ENCODE peak calls at places on chromosomes 11 and 22, in four cellular contexts. W is HCT116, F is K562, A is H1. C is an unnamed sample.

GRCh38 chr11:27028653-27029052 is 12.0 kb upstream of the BBOX1 start:
- DNase-seq in A (no peak), F (no peak), W (no peak), C (no peak)

GRCh38 chr22:45246060-45246985 is 5.6 kb upstream of the KIAA0930 start:
- DNase-seq in W (peak; percentile 92), F (no peak), A (no peak), C (peak; percentile 98)

GRCh38 chr11:797300-798092 is 585 bp downstream of the SLC25A22 start:
- DNase-seq in F (peak; percentile 63), A (peak; percentile 80), W (no peak), C (peak; percentile 78)

GRCh38 chr22:38298312-38299000 is 18.8 kb downstream of the CSNK1E start:
- DNase-seq in W (peak; percentile 58), F (peak; percentile 38), A (no peak), C (no peak)

GRCh38 chr11:112392860-112393259 is 132.2 kb upstream of the PLET1 start:
- DNase-seq in A (no peak), W (no peak), F (no peak), C (no peak)

GRCh38 chr11:35365395-35365794 is 54.0 kb downstream of the SLC1A2 start:
- DNase-seq in W (no peak), F (no peak), A (no peak), C (no peak)

GRCh38 chr11:61922539-61922938 is 5.2 kb upstream of the RAB3IL1 start:
- DNase-seq in W (no peak), A (peak; percentile 33), F (peak; percentile 72), C (no peak)

GRCh38 chr22:37473437-37473946 is 12.7 kb downstream of the MFNG start:
- DNase-seq in A (no peak), W (no peak), F (no peak), C (no peak)

GRCh38 chr22:23233084-23233501 is 52.8 kb downstream of the BCR start:
- DNase-seq in W (no peak), F (peak; percentile 66), A (no peak), C (no peak)

GRCh38 chr11:58580311-58580710 is 1.4 kb downstream of the ZFP91 start:
- DNase-seq in F (no peak), A (no peak), W (no peak), C (no peak)

GRCh38 chr11:48024635-48025071 is 44.3 kb downstream of the PTPRJ start:
- DNase-seq in F (no peak), A (no peak), W (no peak), C (no peak)

GRCh38 chr11:68049509-68050370 is 10.9 kb downstream of the TCIRG1 start:
- DNase-seq in A (no peak), W (no peak), F (no peak), C (no peak)

GRCh38 chr11:80007616-80008015 is 566.8 kb upstream of the TENM4 start:
- DNase-seq in A (no peak), F (no peak), W (no peak), C (no peak)

GRCh38 chr22:41885116-41885515 is 29.8 kb downstream of the SHISA8 start:
- DNase-seq in W (no peak), F (no peak), A (no peak), C (no peak)

GRCh38 chr22:43118953-43119458 is 8.5 kb downstream of the BIK start:
- DNase-seq in W (no peak), A (no peak), F (no peak), C (no peak)

GRCh38 chr11:73633999-73634398 is 12.4 kb upstream of the PLEKHB1 start:
- DNase-seq in F (no peak), W (no peak), A (no peak), C (no peak)

GRCh38 chr11:65810046-65810868 is 23.4 kb downstream of the OVOL1 start:
- DNase-seq in F (no peak), W (no peak), A (no peak), C (peak; percentile 27)

GRCh38 chr22:45312856-45313255 is 3.1 kb downstream of the FAM118A start:
- DNase-seq in F (no peak), A (no peak), W (no peak), C (no peak)

GRCh38 chr11:101346591-101346990 is 217.0 kb upstream of the PGR start:
- DNase-seq in F (no peak), W (no peak), A (no peak), C (no peak)

GRCh38 chr22:23053912-23054530 is 16.3 kb upstream of the GNAZ start:
- DNase-seq in A (peak; percentile 20), W (no peak), F (no peak), C (no peak)

GRCh38 chr11:96384156-96384555 is 5.6 kb downstream of the CCDC82 start:
- DNase-seq in A (no peak), W (no peak), F (no peak), C (no peak)

GRCh38 chr11:1572200-1573076 is at the start of gene DUSP8:
- DNase-seq in A (peak; percentile 88), F (peak; percentile 98), W (peak; percentile 53), C (peak; percentile 46)

GRCh38 chr11:134261626-134262488 is 8.5 kb downstream of the ACAD8 start:
- DNase-seq in W (peak; percentile 6), A (peak; percentile 72), F (peak; percentile 35), C (peak; percentile 20)

GRCh38 chr11:130979386-130979972 is 63.2 kb upstream of the SNX19 start:
- DNase-seq in F (peak; percentile 9), W (no peak), A (no peak), C (no peak)

GRCh38 chr11:128157423-128158298 is 429.7 kb downstream of the ETS1 start:
- DNase-seq in W (peak; percentile 72), A (peak; percentile 76), F (peak; percentile 60), C (peak; percentile 44)

GRCh38 chr11:65928667-65929066 is 9.4 kb downstream of the DRAP1 start:
- DNase-seq in W (no peak), A (no peak), F (peak; percentile 17), C (no peak)

GRCh38 chr11:2853997-2854560 is 31.5 kb downstream of the CDKN1C start:
- DNase-seq in F (no peak), W (no peak), A (no peak), C (no peak)

DNA sequence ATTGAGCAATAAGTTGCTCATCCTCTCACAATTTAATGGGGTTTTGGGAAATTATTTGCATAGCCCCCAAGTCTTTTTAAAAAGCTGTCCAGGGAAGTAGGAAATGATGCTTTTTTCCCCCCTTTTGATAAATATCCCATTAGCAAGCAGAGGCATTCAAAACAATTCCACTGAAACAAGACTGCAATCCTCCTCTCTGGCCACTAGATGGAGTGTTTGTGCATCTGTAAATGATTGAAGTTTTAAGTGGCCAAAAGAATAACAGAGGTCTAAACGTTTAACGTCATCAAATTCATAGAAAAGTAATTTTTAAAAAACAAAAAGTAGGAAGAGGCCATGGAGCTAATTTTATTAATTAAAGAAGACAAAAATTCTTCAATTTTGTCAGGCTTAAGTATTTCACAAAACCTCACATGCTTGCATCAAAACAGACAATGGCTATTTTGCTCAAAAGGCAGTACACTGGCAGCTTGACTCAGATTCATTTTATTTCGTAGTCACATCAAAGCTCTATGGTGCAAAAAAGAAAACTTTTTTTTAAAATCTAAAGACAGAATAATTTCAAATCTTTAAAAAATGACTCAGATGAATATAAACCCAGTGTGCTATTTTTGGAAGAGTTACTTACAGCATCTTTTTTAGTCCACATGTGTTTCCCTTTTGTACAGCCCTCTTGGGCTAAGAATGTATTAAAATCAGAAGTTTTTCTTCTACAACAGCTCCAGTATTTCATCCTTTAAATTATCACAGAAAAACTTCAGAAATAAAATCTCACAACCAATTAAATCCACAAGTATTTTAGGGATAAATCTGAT is 17.8 kb downstream of the CHORDC1 start:
- DNase-seq in F (peak; percentile 35), A (no peak), W (peak; percentile 39), C (peak; percentile 66)
- TF ChIP-seq YY1 in F (no peak), A (no peak), W (no peak), C (no peak)

GRCh38 chr22:21713428-21714058 is 22.1 kb downstream of the YPEL1 start:
- DNase-seq in W (no peak), F (no peak), A (no peak), C (no peak)
- H2AFZ ChIP-seq in W (peak overlapping the region; percentile 16), F (peak overlapping the region; percentile 85), A (no peak overlapping the region), C (no peak overlapping the region)

GRCh38 chr11:6315811-6316425 is 4.4 kb downstream of the CAVIN3 start:
- DNase-seq in F (peak; percentile 66), W (peak; percentile 41), A (peak; percentile 65), C (peak; percentile 45)
- TF ChIP-seq SP1 in F (no peak), W (no peak), A (no peak), C (no peak)

DNA sequence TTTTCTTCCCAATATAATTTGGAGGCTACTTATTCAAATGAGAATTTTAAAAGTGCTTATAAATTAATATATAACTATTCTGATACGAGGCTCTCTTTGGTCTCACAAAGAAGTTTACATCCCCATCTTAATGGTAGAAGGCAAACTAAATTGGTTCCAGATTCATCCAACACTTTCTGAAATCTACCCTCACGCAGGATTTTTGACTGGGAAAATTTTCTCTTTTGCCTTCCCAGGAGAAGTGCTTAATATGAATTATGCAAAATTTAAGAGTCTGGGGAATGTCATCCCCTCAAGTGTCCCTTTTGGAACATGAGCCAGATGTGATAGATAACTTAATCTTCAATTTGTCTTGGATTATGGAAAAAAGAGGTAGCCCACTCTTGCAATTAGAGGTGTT is at the start of gene OR4C11:
- DNase-seq in W (no peak), F (no peak), A (no peak), C (no peak)
- TF ChIP-seq YY1 in W (no peak), F (no peak), A (no peak), C (no peak)

DNA sequence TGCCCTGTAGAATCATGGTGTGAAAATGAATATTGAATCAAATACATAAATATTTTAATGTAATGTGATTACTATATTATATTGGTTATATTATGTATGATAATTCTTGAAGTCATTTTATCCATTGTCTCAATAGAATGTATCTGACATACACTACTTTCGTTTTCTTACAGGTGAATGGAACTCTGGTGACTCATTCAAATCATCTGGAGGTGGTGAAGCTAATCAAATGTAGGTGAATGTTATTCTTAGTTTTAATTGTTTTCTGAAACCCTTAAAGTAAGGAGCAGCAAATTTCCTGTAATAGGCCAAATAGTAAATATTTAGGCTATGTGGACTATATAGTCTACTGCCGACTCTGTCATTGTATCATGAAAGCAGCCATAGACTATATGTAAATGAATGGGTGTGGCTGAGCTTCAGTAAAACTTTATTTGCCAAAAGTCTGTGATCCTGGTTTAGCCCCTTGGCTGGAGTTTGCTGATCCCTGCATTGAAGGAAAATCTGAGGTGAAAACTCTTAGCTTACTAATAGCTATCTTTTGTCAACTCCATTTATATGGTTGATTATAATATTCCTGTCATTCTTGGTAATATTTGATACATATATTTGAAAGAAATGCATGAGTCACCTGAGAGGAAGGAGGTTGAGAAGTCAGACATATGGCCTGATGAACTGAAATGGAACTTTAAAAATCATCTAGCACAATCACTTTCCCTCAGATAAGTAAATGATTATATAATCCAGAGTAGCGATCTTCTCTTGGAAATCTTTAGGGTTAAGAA is 87.2 kb upstream of the GRIK4 start:
- DNase-seq in A (no peak), W (no peak), F (no peak), C (no peak)
- H2AFZ ChIP-seq in A (no peak overlapping the region), W (no peak overlapping the region), F (no peak overlapping the region), C (no peak overlapping the region)

DNA sequence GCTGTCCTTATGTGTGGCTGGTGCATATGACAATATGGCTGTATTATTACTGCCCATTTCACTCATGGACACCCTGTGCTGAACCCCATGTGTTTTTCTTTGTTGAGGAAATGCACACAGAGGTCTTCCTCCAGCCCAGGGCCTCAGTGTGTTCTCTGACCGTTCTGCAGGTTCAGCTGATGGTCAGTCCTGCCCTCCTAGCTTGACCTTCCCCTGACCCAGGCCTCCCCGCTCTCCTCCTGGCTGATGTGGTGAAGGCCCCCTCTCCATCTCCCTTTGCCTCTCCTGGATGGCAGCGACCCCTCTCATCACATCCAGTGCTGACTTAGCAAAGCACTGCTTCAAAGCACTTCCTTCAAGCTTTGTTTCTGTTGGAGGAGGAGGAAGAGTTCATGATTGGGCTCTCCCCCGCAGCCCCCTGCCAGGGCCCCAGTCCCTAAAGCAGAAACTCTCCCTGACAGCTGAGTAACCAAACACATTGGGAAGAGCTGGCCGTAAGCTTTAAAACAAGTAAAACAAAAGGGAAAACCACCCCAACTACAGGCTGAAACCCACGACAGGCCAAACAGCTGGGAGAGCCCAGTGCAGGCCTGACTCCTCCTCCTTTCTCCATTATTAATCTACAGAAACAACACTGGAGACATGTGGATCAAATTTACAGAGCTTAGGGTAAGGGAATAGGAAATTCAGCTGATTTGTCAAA is 101.3 kb downstream of the NAT10 start:
- DNase-seq in W (no peak), A (no peak), F (no peak), C (no peak)
- TF ChIP-seq SP1 in W (no peak), A (no peak), F (no peak), C (no peak)